ENCODE peak calls at places on chromosome 10, in eight cellular contexts. One of them, this sample, is unnamed. For H3K4me1, the result is how much of the 10 kb centered on the place peaks cover.

GRCh38 chr10:113846036-113846435 is 7.8 kb downstream of the DCLRE1A start:
- DNase-seq in Panc1: no peak
- DNase-seq in OCI-LY7: no peak
- DNase-seq in heart right ventricle: no peak
- DNase-seq in testis: no peak
- DNase-seq in upper lobe of right lung: no peak
- DNase-seq in CD8-positive, alpha-beta memory T cell: no peak
- DNase-seq in CD8-positive, alpha-beta T cell: no peak
- DNase-seq in this sample: no peak

GRCh38 chr10:102150970-102151773 is 1.0 kb upstream of the NOLC1 start:
- DNase-seq in Panc1: no peak
- DNase-seq in OCI-LY7: no peak
- DNase-seq in heart right ventricle: no peak
- DNase-seq in testis: no peak
- DNase-seq in upper lobe of right lung: no peak
- DNase-seq in CD8-positive, alpha-beta memory T cell: no peak
- DNase-seq in CD8-positive, alpha-beta T cell: no peak
- DNase-seq in this sample: no peak

GRCh38 chr10:73529089-73529832 is 33.4 kb upstream of the PPP3CB start:
- DNase-seq in Panc1: peak
- DNase-seq in OCI-LY7: peak
- DNase-seq in heart right ventricle: peak
- DNase-seq in testis: peak
- DNase-seq in upper lobe of right lung: no peak
- DNase-seq in CD8-positive, alpha-beta memory T cell: peak
- DNase-seq in CD8-positive, alpha-beta T cell: peak
- DNase-seq in this sample: peak

GRCh38 chr10:86372785-86373239 is 6.2 kb upstream of the GRID1 start:
- DNase-seq in Panc1: no peak
- DNase-seq in OCI-LY7: no peak
- DNase-seq in heart right ventricle: no peak
- DNase-seq in testis: no peak
- DNase-seq in upper lobe of right lung: peak
- DNase-seq in CD8-positive, alpha-beta memory T cell: no peak
- DNase-seq in CD8-positive, alpha-beta T cell: no peak
- DNase-seq in this sample: no peak

GRCh38 chr10:44369296-44369695 is 15.6 kb downstream of the CXCL12 start:
- DNase-seq in Panc1: no peak
- DNase-seq in OCI-LY7: no peak
- DNase-seq in heart right ventricle: no peak
- DNase-seq in testis: no peak
- DNase-seq in upper lobe of right lung: no peak
- DNase-seq in CD8-positive, alpha-beta memory T cell: no peak
- DNase-seq in CD8-positive, alpha-beta T cell: no peak
- DNase-seq in this sample: no peak

GRCh38 chr10:113751116-113751728 is at the start of gene PLEKHS1:
- DNase-seq in Panc1: no peak
- DNase-seq in OCI-LY7: no peak
- DNase-seq in heart right ventricle: no peak
- DNase-seq in testis: no peak
- DNase-seq in upper lobe of right lung: no peak
- DNase-seq in CD8-positive, alpha-beta memory T cell: no peak
- DNase-seq in CD8-positive, alpha-beta T cell: no peak
- DNase-seq in this sample: peak

GRCh38 chr10:68330852-68331454 is 911 bp upstream of the HNRNPH3 start:
- DNase-seq in Panc1: no peak
- DNase-seq in OCI-LY7: peak
- DNase-seq in heart right ventricle: peak
- DNase-seq in testis: peak
- DNase-seq in upper lobe of right lung: no peak
- DNase-seq in CD8-positive, alpha-beta memory T cell: no peak
- DNase-seq in CD8-positive, alpha-beta T cell: no peak
- DNase-seq in this sample: no peak

GRCh38 chr10:133140417-133141143 is 19.4 kb upstream of the KNDC1 start:
- DNase-seq in Panc1: no peak
- DNase-seq in OCI-LY7: no peak
- DNase-seq in heart right ventricle: no peak
- DNase-seq in testis: peak
- DNase-seq in upper lobe of right lung: no peak
- DNase-seq in CD8-positive, alpha-beta memory T cell: no peak
- DNase-seq in CD8-positive, alpha-beta T cell: no peak
- DNase-seq in this sample: no peak

GRCh38 chr10:17146888-17147287 is 17.3 kb upstream of the CUBN start:
- DNase-seq in Panc1: no peak
- DNase-seq in OCI-LY7: no peak
- DNase-seq in heart right ventricle: no peak
- DNase-seq in testis: no peak
- DNase-seq in upper lobe of right lung: no peak
- DNase-seq in CD8-positive, alpha-beta memory T cell: no peak
- DNase-seq in CD8-positive, alpha-beta T cell: no peak
- DNase-seq in this sample: no peak

GRCh38 chr10:112904000-112904399 is 46.0 kb upstream of the TCF7L2 start:
- DNase-seq in Panc1: no peak
- DNase-seq in OCI-LY7: no peak
- DNase-seq in heart right ventricle: no peak
- DNase-seq in testis: no peak
- DNase-seq in upper lobe of right lung: no peak
- DNase-seq in CD8-positive, alpha-beta memory T cell: no peak
- DNase-seq in CD8-positive, alpha-beta T cell: no peak
- DNase-seq in this sample: no peak

GRCh38 chr10:71068811-71069411 is 143.5 kb upstream of the UNC5B start:
- DNase-seq in Panc1: no peak
- DNase-seq in OCI-LY7: no peak
- DNase-seq in heart right ventricle: peak
- DNase-seq in testis: no peak
- DNase-seq in upper lobe of right lung: no peak
- DNase-seq in CD8-positive, alpha-beta memory T cell: no peak
- DNase-seq in CD8-positive, alpha-beta T cell: no peak
- DNase-seq in this sample: peak

GRCh38 chr10:32084484-32084883 is 28.3 kb upstream of the KIF5B start:
- DNase-seq in Panc1: no peak
- DNase-seq in OCI-LY7: no peak
- DNase-seq in heart right ventricle: peak
- DNase-seq in testis: no peak
- DNase-seq in upper lobe of right lung: no peak
- DNase-seq in CD8-positive, alpha-beta memory T cell: no peak
- DNase-seq in CD8-positive, alpha-beta T cell: no peak
- DNase-seq in this sample: no peak

GRCh38 chr10:110220383-110220782 is 13.0 kb downstream of the MXI1 start:
- DNase-seq in Panc1: no peak
- DNase-seq in OCI-LY7: no peak
- DNase-seq in heart right ventricle: peak
- DNase-seq in testis: no peak
- DNase-seq in upper lobe of right lung: no peak
- DNase-seq in CD8-positive, alpha-beta memory T cell: no peak
- DNase-seq in CD8-positive, alpha-beta T cell: no peak
- DNase-seq in this sample: no peak

GRCh38 chr10:127500098-127500497 is 49.0 kb upstream of the NPS start:
- DNase-seq in Panc1: no peak
- DNase-seq in OCI-LY7: no peak
- DNase-seq in heart right ventricle: no peak
- DNase-seq in testis: no peak
- DNase-seq in upper lobe of right lung: no peak
- DNase-seq in CD8-positive, alpha-beta memory T cell: no peak
- DNase-seq in CD8-positive, alpha-beta T cell: no peak
- DNase-seq in this sample: no peak
- H3K4me1 ChIP-seq in Panc1: under half
- H3K4me1 ChIP-seq in OCI-LY7: under half
- H3K4me1 ChIP-seq in heart right ventricle: under half
- H3K4me1 ChIP-seq in testis: under half
- H3K4me1 ChIP-seq in upper lobe of right lung: under half
- H3K4me1 ChIP-seq in CD8-positive, alpha-beta memory T cell: under half
- H3K4me1 ChIP-seq in CD8-positive, alpha-beta T cell: under half
- H3K4me1 ChIP-seq in this sample: under half

GRCh38 chr10:125152646-125153368 is 7.6 kb downstream of the CTBP2 start:
- DNase-seq in Panc1: no peak
- DNase-seq in OCI-LY7: no peak
- DNase-seq in heart right ventricle: peak
- DNase-seq in testis: peak
- DNase-seq in upper lobe of right lung: peak
- DNase-seq in CD8-positive, alpha-beta memory T cell: no peak
- DNase-seq in CD8-positive, alpha-beta T cell: no peak
- DNase-seq in this sample: no peak
- H3K4me1 ChIP-seq in Panc1: half or more
- H3K4me1 ChIP-seq in OCI-LY7: under half
- H3K4me1 ChIP-seq in heart right ventricle: half or more
- H3K4me1 ChIP-seq in testis: half or more
- H3K4me1 ChIP-seq in upper lobe of right lung: half or more
- H3K4me1 ChIP-seq in CD8-positive, alpha-beta memory T cell: under half
- H3K4me1 ChIP-seq in CD8-positive, alpha-beta T cell: under half
- H3K4me1 ChIP-seq in this sample: under half

GRCh38 chr10:28571265-28571664 is 38.3 kb downstream of the WAC start:
- DNase-seq in Panc1: no peak
- DNase-seq in OCI-LY7: no peak
- DNase-seq in heart right ventricle: no peak
- DNase-seq in testis: no peak
- DNase-seq in upper lobe of right lung: no peak
- DNase-seq in CD8-positive, alpha-beta memory T cell: no peak
- DNase-seq in CD8-positive, alpha-beta T cell: no peak
- DNase-seq in this sample: no peak
- H3K4me1 ChIP-seq in Panc1: under half
- H3K4me1 ChIP-seq in OCI-LY7: under half
- H3K4me1 ChIP-seq in heart right ventricle: half or more
- H3K4me1 ChIP-seq in testis: under half
- H3K4me1 ChIP-seq in upper lobe of right lung: under half
- H3K4me1 ChIP-seq in CD8-positive, alpha-beta memory T cell: under half
- H3K4me1 ChIP-seq in CD8-positive, alpha-beta T cell: half or more
- H3K4me1 ChIP-seq in this sample: under half

GRCh38 chr10:35375091-35375765 is 38.9 kb downstream of the CCNY start:
- DNase-seq in Panc1: no peak
- DNase-seq in OCI-LY7: no peak
- DNase-seq in heart right ventricle: no peak
- DNase-seq in testis: no peak
- DNase-seq in upper lobe of right lung: no peak
- DNase-seq in CD8-positive, alpha-beta memory T cell: no peak
- DNase-seq in CD8-positive, alpha-beta T cell: no peak
- DNase-seq in this sample: no peak
- H3K4me1 ChIP-seq in Panc1: under half
- H3K4me1 ChIP-seq in OCI-LY7: half or more
- H3K4me1 ChIP-seq in heart right ventricle: half or more
- H3K4me1 ChIP-seq in testis: under half
- H3K4me1 ChIP-seq in upper lobe of right lung: under half
- H3K4me1 ChIP-seq in CD8-positive, alpha-beta memory T cell: half or more
- H3K4me1 ChIP-seq in CD8-positive, alpha-beta T cell: half or more
- H3K4me1 ChIP-seq in this sample: under half

DNA sequence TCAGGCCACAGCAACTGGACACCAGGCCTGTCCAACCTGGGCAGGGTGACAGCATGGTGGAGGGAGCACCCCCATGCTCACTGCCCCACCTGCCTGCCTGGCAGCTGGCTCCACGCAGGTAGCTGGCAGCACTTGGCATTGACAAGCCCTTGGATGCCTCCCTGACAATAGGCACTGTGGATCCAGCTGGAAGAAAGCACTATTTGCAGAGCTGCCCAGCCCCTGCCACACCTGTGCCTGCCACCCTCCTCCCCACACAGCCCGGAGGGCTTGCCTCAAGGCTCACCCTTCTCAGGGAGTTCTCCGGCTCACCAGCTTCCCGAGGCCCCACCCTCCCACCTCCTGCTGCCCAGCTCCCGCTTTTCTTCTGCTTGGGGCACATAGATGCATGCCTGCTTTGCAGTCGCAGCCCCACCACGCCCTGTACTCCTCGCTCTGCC is 160.1 kb downstream of the NEURL1 start:
- DNase-seq in Panc1: no peak
- DNase-seq in OCI-LY7: no peak
- DNase-seq in heart right ventricle: no peak
- DNase-seq in testis: no peak
- DNase-seq in upper lobe of right lung: no peak
- DNase-seq in CD8-positive, alpha-beta memory T cell: no peak
- DNase-seq in CD8-positive, alpha-beta T cell: no peak
- DNase-seq in this sample: peak
- H3K4me1 ChIP-seq in Panc1: under half
- H3K4me1 ChIP-seq in OCI-LY7: under half
- H3K4me1 ChIP-seq in heart right ventricle: under half
- H3K4me1 ChIP-seq in testis: under half
- H3K4me1 ChIP-seq in upper lobe of right lung: under half
- H3K4me1 ChIP-seq in CD8-positive, alpha-beta memory T cell: under half
- H3K4me1 ChIP-seq in CD8-positive, alpha-beta T cell: under half
- H3K4me1 ChIP-seq in this sample: under half

DNA sequence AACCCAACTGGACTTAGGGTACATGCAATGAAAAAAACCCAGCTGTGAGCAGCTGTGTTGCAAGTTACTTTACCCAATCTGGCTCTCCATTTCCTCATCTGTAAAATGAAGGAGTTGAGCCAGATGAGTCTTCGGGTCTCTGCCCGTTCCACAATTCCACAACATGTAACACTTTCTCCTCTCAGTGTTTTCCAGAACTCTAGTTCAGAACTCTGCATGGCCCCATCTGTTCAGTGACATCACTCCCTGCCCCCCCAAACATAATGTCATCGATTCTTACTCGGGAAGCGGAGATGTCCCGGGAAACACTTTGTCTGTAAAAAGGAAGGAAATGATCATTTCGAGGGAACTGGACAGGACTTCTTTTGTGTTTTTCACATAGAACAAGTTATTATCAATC is 2.5 kb downstream of the SH3PXD2A start:
- DNase-seq in Panc1: no peak
- DNase-seq in OCI-LY7: no peak
- DNase-seq in heart right ventricle: peak
- DNase-seq in testis: no peak
- DNase-seq in upper lobe of right lung: no peak
- DNase-seq in CD8-positive, alpha-beta memory T cell: no peak
- DNase-seq in CD8-positive, alpha-beta T cell: no peak
- DNase-seq in this sample: no peak
- H3K4me1 ChIP-seq in Panc1: under half
- H3K4me1 ChIP-seq in OCI-LY7: under half
- H3K4me1 ChIP-seq in heart right ventricle: half or more
- H3K4me1 ChIP-seq in testis: under half
- H3K4me1 ChIP-seq in upper lobe of right lung: half or more
- H3K4me1 ChIP-seq in CD8-positive, alpha-beta memory T cell: under half
- H3K4me1 ChIP-seq in CD8-positive, alpha-beta T cell: under half
- H3K4me1 ChIP-seq in this sample: under half

This sample was measured in PC-9.